ENCODE peak calls at places on chromosomes 7 and 10, in six cellular contexts. One of them, this sample, is unnamed.

GRCh38 chr10:111200505-111201186 is 123.8 kb downstream of the ADRA2A start:
- DNase-seq in natural killer cell: no peak
- DNase-seq in prostate gland: no peak
- DNase-seq in fibroblast of lung: no peak
- DNase-seq in keratinocyte: no peak
- DNase-seq in endodermal cell: no peak
- DNase-seq in this sample: no peak

GRCh38 chr7:31979690-31980330 is 90.4 kb downstream of the PDE1C start:
- DNase-seq in natural killer cell: no peak
- DNase-seq in prostate gland: no peak
- DNase-seq in fibroblast of lung: no peak
- DNase-seq in keratinocyte: no peak
- DNase-seq in endodermal cell: no peak
- DNase-seq in this sample: no peak

GRCh38 chr10:70743879-70744278 is 41.3 kb downstream of the TBATA start:
- DNase-seq in natural killer cell: no peak
- DNase-seq in prostate gland: no peak
- DNase-seq in fibroblast of lung: no peak
- DNase-seq in keratinocyte: no peak
- DNase-seq in endodermal cell: no peak
- DNase-seq in this sample: no peak

GRCh38 chr10:122325235-122325634 is 49.3 kb upstream of the PLEKHA1 start:
- DNase-seq in natural killer cell: no peak
- DNase-seq in prostate gland: no peak
- DNase-seq in fibroblast of lung: no peak
- DNase-seq in keratinocyte: no peak
- DNase-seq in endodermal cell: no peak
- DNase-seq in this sample: no peak

GRCh38 chr10:6204341-6205191 is 1.8 kb downstream of the PFKFB3 start:
- DNase-seq in natural killer cell: no peak
- DNase-seq in prostate gland: peak
- DNase-seq in fibroblast of lung: peak
- DNase-seq in keratinocyte: peak
- DNase-seq in endodermal cell: peak
- DNase-seq in this sample: peak

GRCh38 chr10:121819049-121819448 is 108.8 kb downstream of the ATE1 start:
- DNase-seq in natural killer cell: no peak
- DNase-seq in prostate gland: no peak
- DNase-seq in fibroblast of lung: peak
- DNase-seq in keratinocyte: no peak
- DNase-seq in endodermal cell: no peak
- DNase-seq in this sample: no peak

GRCh38 chr10:122267849-122268737 is 3.0 kb upstream of the BTBD16 start:
- DNase-seq in natural killer cell: peak
- DNase-seq in prostate gland: no peak
- DNase-seq in fibroblast of lung: no peak
- DNase-seq in keratinocyte: no peak
- DNase-seq in endodermal cell: peak
- DNase-seq in this sample: peak

GRCh38 chr7:74544706-74545469 is 91.2 kb downstream of the GTF2IRD1 start:
- DNase-seq in natural killer cell: no peak
- DNase-seq in prostate gland: peak
- DNase-seq in fibroblast of lung: peak
- DNase-seq in keratinocyte: peak
- DNase-seq in endodermal cell: peak
- DNase-seq in this sample: peak

GRCh38 chr7:18771834-18772566 is 276.5 kb downstream of the HDAC9 start:
- DNase-seq in natural killer cell: no peak
- DNase-seq in prostate gland: no peak
- DNase-seq in fibroblast of lung: no peak
- DNase-seq in keratinocyte: no peak
- DNase-seq in endodermal cell: no peak
- DNase-seq in this sample: no peak

GRCh38 chr7:70620333-70621055 is 511.4 kb upstream of the GALNT17 start:
- DNase-seq in natural killer cell: no peak
- DNase-seq in prostate gland: no peak
- DNase-seq in fibroblast of lung: no peak
- DNase-seq in keratinocyte: no peak
- DNase-seq in endodermal cell: peak
- DNase-seq in this sample: no peak

GRCh38 chr7:79282051-79282694 is 171.3 kb downstream of the MAGI2 start:
- DNase-seq in natural killer cell: no peak
- DNase-seq in prostate gland: no peak
- DNase-seq in fibroblast of lung: peak
- DNase-seq in keratinocyte: no peak
- DNase-seq in endodermal cell: no peak
- DNase-seq in this sample: no peak

GRCh38 chr7:41629711-41630111 is 73.2 kb downstream of the INHBA start:
- DNase-seq in natural killer cell: no peak
- DNase-seq in prostate gland: no peak
- DNase-seq in fibroblast of lung: peak
- DNase-seq in keratinocyte: no peak
- DNase-seq in endodermal cell: no peak
- DNase-seq in this sample: no peak

GRCh38 chr10:62045765-62046521 is 144.4 kb downstream of the ARID5B start:
- DNase-seq in natural killer cell: no peak
- DNase-seq in prostate gland: no peak
- DNase-seq in fibroblast of lung: peak
- DNase-seq in keratinocyte: no peak
- DNase-seq in endodermal cell: no peak
- DNase-seq in this sample: no peak

GRCh38 chr7:148738737-148739535 is 40.2 kb downstream of the CUL1 start:
- DNase-seq in natural killer cell: no peak
- DNase-seq in prostate gland: no peak
- DNase-seq in fibroblast of lung: no peak
- DNase-seq in keratinocyte: no peak
- DNase-seq in endodermal cell: no peak
- DNase-seq in this sample: no peak

GRCh38 chr10:72567421-72567820 is 58.5 kb downstream of the MICU1 start:
- DNase-seq in natural killer cell: no peak
- DNase-seq in prostate gland: no peak
- DNase-seq in fibroblast of lung: peak
- DNase-seq in keratinocyte: no peak
- DNase-seq in endodermal cell: no peak
- DNase-seq in this sample: no peak

GRCh38 chr10:7666253-7667023 is at the start of gene ITIH5:
- DNase-seq in natural killer cell: peak
- DNase-seq in prostate gland: no peak
- DNase-seq in fibroblast of lung: no peak
- DNase-seq in keratinocyte: no peak
- DNase-seq in endodermal cell: peak
- DNase-seq in this sample: peak

GRCh38 chr10:132850246-132850645 is 64.3 kb upstream of the NKX6-2 start:
- DNase-seq in natural killer cell: no peak
- DNase-seq in prostate gland: no peak
- DNase-seq in fibroblast of lung: no peak
- DNase-seq in keratinocyte: no peak
- DNase-seq in endodermal cell: peak
- DNase-seq in this sample: no peak

GRCh38 chr10:94003496-94003895 is 9.8 kb downstream of the PLCE1 start:
- DNase-seq in natural killer cell: no peak
- DNase-seq in prostate gland: no peak
- DNase-seq in fibroblast of lung: no peak
- DNase-seq in keratinocyte: no peak
- DNase-seq in endodermal cell: no peak
- DNase-seq in this sample: no peak

GRCh38 chr10:71753091-71753959 is 20.0 kb downstream of the VSIR start:
- DNase-seq in natural killer cell: no peak
- DNase-seq in prostate gland: no peak
- DNase-seq in fibroblast of lung: no peak
- DNase-seq in keratinocyte: no peak
- DNase-seq in endodermal cell: no peak
- DNase-seq in this sample: no peak

GRCh38 chr7:81248420-81248819 is 329.6 kb upstream of the SEMA3C start:
- DNase-seq in natural killer cell: no peak
- DNase-seq in prostate gland: no peak
- DNase-seq in fibroblast of lung: peak
- DNase-seq in keratinocyte: no peak
- DNase-seq in endodermal cell: no peak
- DNase-seq in this sample: no peak

GRCh38 chr10:33509231-33509871 is 174.9 kb upstream of the NRP1 start:
- DNase-seq in natural killer cell: no peak
- DNase-seq in prostate gland: peak
- DNase-seq in fibroblast of lung: peak
- DNase-seq in keratinocyte: peak
- DNase-seq in endodermal cell: no peak
- DNase-seq in this sample: peak

GRCh38 chr10:22693371-22693784 is 21.0 kb downstream of the PIP4K2A start:
- DNase-seq in natural killer cell: no peak
- DNase-seq in prostate gland: no peak
- DNase-seq in fibroblast of lung: peak
- DNase-seq in keratinocyte: no peak
- DNase-seq in endodermal cell: no peak
- DNase-seq in this sample: no peak

GRCh38 chr10:80596391-80597257 is 58.9 kb downstream of the SH2D4B start:
- DNase-seq in natural killer cell: no peak
- DNase-seq in prostate gland: no peak
- DNase-seq in fibroblast of lung: peak
- DNase-seq in keratinocyte: peak
- DNase-seq in endodermal cell: peak
- DNase-seq in this sample: no peak

GRCh38 chr7:2299853-2300512 is 14.3 kb downstream of the SNX8 start:
- DNase-seq in natural killer cell: no peak
- DNase-seq in prostate gland: no peak
- DNase-seq in fibroblast of lung: no peak
- DNase-seq in keratinocyte: no peak
- DNase-seq in endodermal cell: no peak
- DNase-seq in this sample: no peak

GRCh38 chr7:451255-452229 is 68.1 kb downstream of the PDGFA start:
- DNase-seq in natural killer cell: no peak
- DNase-seq in prostate gland: no peak
- DNase-seq in fibroblast of lung: no peak
- DNase-seq in keratinocyte: no peak
- DNase-seq in endodermal cell: peak
- DNase-seq in this sample: no peak
- TF ChIP-seq CTCF in natural killer cell: no peak
- TF ChIP-seq CTCF in prostate gland: no peak
- TF ChIP-seq CTCF in fibroblast of lung: no peak
- TF ChIP-seq CTCF in keratinocyte: no peak
- TF ChIP-seq CTCF in endodermal cell: no peak
- TF ChIP-seq CTCF in this sample: no peak

DNA sequence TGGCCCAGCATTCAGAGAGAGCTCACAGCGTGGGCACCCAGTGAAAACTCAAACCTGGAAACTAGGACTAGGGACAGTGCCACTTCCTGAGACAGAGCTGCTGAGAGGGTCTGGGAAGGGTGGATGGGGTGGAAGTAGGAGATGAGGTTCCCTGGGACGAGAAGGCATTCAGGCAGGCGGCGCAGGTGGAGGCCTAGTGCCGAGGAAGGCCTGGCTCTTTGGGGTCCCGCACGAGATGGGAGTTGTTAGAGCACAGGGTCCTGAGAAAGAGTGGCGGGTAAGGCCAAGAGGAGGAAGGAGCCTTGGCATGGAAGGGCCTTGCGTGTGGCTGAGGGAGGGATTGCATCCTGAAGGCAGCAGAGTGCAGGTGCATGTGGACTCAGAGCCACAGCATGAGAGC is 129.8 kb upstream of the SH2B2 start:
- DNase-seq in natural killer cell: no peak
- DNase-seq in prostate gland: no peak
- DNase-seq in fibroblast of lung: no peak
- DNase-seq in keratinocyte: no peak
- DNase-seq in endodermal cell: no peak
- DNase-seq in this sample: no peak
- TF ChIP-seq CTCF in natural killer cell: no peak
- TF ChIP-seq CTCF in prostate gland: no peak
- TF ChIP-seq CTCF in fibroblast of lung: no peak
- TF ChIP-seq CTCF in keratinocyte: no peak
- TF ChIP-seq CTCF in endodermal cell: no peak
- TF ChIP-seq CTCF in this sample: no peak

DNA sequence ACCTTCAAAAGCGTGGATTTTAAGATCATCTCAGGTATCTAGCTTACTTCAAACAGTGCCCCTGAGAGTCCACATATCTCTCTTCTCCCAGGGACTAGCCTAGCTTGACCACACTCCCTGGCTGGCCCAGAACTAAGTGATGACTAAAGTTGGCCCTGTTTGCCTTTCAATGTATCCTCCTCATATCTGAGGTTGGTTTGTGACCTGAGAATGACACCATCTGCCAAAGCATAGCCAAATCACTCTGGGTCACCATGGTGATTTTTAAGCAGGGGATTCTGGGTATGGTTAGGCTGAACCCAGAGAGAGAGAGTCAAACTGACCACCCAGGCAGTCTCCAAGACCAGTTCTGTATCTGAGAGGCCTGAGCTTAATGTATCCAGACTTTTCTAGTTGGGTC is 16.2 kb downstream of the CNNM1 start:
- DNase-seq in natural killer cell: no peak
- DNase-seq in prostate gland: no peak
- DNase-seq in fibroblast of lung: peak
- DNase-seq in keratinocyte: no peak
- DNase-seq in endodermal cell: no peak
- DNase-seq in this sample: peak
- TF ChIP-seq CTCF in natural killer cell: no peak
- TF ChIP-seq CTCF in prostate gland: no peak
- TF ChIP-seq CTCF in fibroblast of lung: no peak
- TF ChIP-seq CTCF in keratinocyte: no peak
- TF ChIP-seq CTCF in endodermal cell: no peak
- TF ChIP-seq CTCF in this sample: no peak

GRCh38 chr7:94276797-94277196 is 117.9 kb upstream of the COL1A2 start:
- DNase-seq in natural killer cell: no peak
- DNase-seq in prostate gland: no peak
- DNase-seq in fibroblast of lung: peak
- DNase-seq in keratinocyte: no peak
- DNase-seq in endodermal cell: peak
- DNase-seq in this sample: no peak
- TF ChIP-seq CTCF in natural killer cell: no peak
- TF ChIP-seq CTCF in prostate gland: no peak
- TF ChIP-seq CTCF in fibroblast of lung: peak
- TF ChIP-seq CTCF in keratinocyte: peak
- TF ChIP-seq CTCF in endodermal cell: peak
- TF ChIP-seq CTCF in this sample: peak

GRCh38 chr10:113820507-113820906 is 33.4 kb downstream of the DCLRE1A start:
- DNase-seq in natural killer cell: no peak
- DNase-seq in prostate gland: no peak
- DNase-seq in fibroblast of lung: no peak
- DNase-seq in keratinocyte: no peak
- DNase-seq in endodermal cell: peak
- DNase-seq in this sample: no peak
- TF ChIP-seq CTCF in natural killer cell: no peak
- TF ChIP-seq CTCF in prostate gland: no peak
- TF ChIP-seq CTCF in fibroblast of lung: no peak
- TF ChIP-seq CTCF in keratinocyte: no peak
- TF ChIP-seq CTCF in endodermal cell: peak
- TF ChIP-seq CTCF in this sample: peak

GRCh38 chr10:54010337-54010736 is 790.7 kb downstream of the PCDH15 start:
- DNase-seq in natural killer cell: no peak
- DNase-seq in prostate gland: no peak
- DNase-seq in fibroblast of lung: no peak
- DNase-seq in keratinocyte: no peak
- DNase-seq in endodermal cell: no peak
- DNase-seq in this sample: no peak

DNA sequence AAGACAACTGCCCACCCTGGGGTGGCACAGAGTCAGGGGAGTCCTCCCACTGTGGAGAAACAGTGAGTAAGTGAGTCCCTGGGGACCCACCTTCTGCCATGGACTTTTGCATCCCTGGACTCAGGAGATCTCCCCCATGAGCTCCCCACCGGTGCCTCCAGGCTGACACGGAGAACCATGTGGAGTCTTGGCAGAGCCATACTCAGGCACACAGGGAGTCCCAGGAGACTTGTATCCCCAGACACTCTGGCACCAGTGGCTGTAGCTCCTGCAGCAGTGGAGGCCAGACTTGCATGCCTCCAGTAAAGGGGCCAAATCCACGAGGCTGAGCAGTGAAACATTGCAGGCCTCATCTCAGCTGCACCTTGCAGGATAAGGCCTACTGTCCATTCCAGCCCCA is 791.4 kb downstream of the PCDH15 start:
- DNase-seq in natural killer cell: no peak
- DNase-seq in prostate gland: no peak
- DNase-seq in fibroblast of lung: no peak
- DNase-seq in keratinocyte: no peak
- DNase-seq in endodermal cell: no peak
- DNase-seq in this sample: no peak
- TF ChIP-seq CTCF in natural killer cell: no peak
- TF ChIP-seq CTCF in prostate gland: no peak
- TF ChIP-seq CTCF in fibroblast of lung: no peak
- TF ChIP-seq CTCF in keratinocyte: no peak
- TF ChIP-seq CTCF in endodermal cell: no peak
- TF ChIP-seq CTCF in this sample: no peak